ENCODE peak calls at places on chromosomes 1 and 21, in nine cellular contexts. S is breast epithelium, I is suprapubic skin, Q is stomach, F is sigmoid colon, R is K562, A is transverse colon, G is H1, D is prostate gland. T is an unnamed sample.

GRCh38 chr21:36691539-36692124 is 7.3 kb upstream of the SIM2 start:
- DNase-seq in F (no peak), D (no peak), R (no peak), Q (no peak), G (no peak), S (no peak), I (no peak), A (no peak), T (no peak)

GRCh38 chr1:27772071-27772470 is 948 bp upstream of the STX12 start:
- DNase-seq in Q (no peak), S (no peak), G (no peak), R (no peak), D (no peak), I (no peak), A (no peak), F (no peak), T (no peak)

GRCh38 chr1:41305576-41306365 is 55.5 kb upstream of the FOXO6 start:
- DNase-seq in I (no peak), D (no peak), R (no peak), G (peak; percentile 44), A (no peak), Q (peak; percentile 10), F (no peak), S (no peak), T (no peak)

GRCh38 chr1:57860931-57861600 is 437.2 kb upstream of the DAB1 start:
- DNase-seq in G (no peak), R (no peak), A (peak; percentile 28), F (no peak), Q (no peak), I (no peak), D (no peak), S (no peak), T (no peak)

GRCh38 chr21:46049890-46050650 is 47.8 kb upstream of the COL6A2 start:
- DNase-seq in G (peak; percentile 36), F (peak; percentile 77), S (no peak), I (peak; percentile 66), R (no peak), Q (no peak), A (no peak), D (no peak), T (no peak)

GRCh38 chr1:186404454-186405051 is 28.9 kb downstream of the ODR4 start:
- DNase-seq in F (no peak), I (no peak), D (no peak), Q (no peak), G (no peak), A (no peak), R (peak; percentile 44), S (no peak), T (no peak)

GRCh38 chr1:235741294-235741693 is 91.7 kb upstream of the GNG4 start:
- DNase-seq in R (no peak), D (no peak), S (no peak), Q (no peak), A (no peak), F (no peak), G (no peak), I (no peak), T (no peak)

GRCh38 chr1:39900662-39901485 is 843 bp downstream of the MYCL start:
- DNase-seq in G (peak; percentile 67), R (peak; percentile 52), Q (peak; percentile 43), A (peak; percentile 30), S (no peak), I (no peak), F (no peak), D (peak; percentile 32), T (no peak)

GRCh38 chr1:53048960-53049573 is 12.9 kb upstream of the PODN start:
- DNase-seq in S (no peak), D (no peak), F (no peak), Q (no peak), G (no peak), A (no peak), I (no peak), R (no peak), T (no peak)

GRCh38 chr21:35664683-35665082 is 395.6 kb downstream of the SETD4 start:
- DNase-seq in G (no peak), A (no peak), D (no peak), S (peak; percentile 43), I (no peak), Q (no peak), R (no peak), F (no peak), T (no peak)

GRCh38 chr1:50704126-50704525 is 255.9 kb downstream of the FAF1 start:
- DNase-seq in S (no peak), G (no peak), A (no peak), R (peak; percentile 70), I (no peak), Q (no peak), F (no peak), D (peak; percentile 9), T (no peak)

GRCh38 chr1:243939167-243939848 is 89.3 kb upstream of the AKT3 start:
- DNase-seq in R (peak; percentile 55), S (no peak), F (no peak), D (no peak), I (no peak), Q (no peak), A (no peak), G (peak; percentile 33), T (no peak)

GRCh38 chr21:37225440-37225839 is 41.7 kb downstream of the VPS26C start:
- DNase-seq in D (no peak), G (peak; percentile 16), F (no peak), R (no peak), Q (no peak), I (no peak), S (no peak), A (no peak), T (no peak)

GRCh38 chr1:181033799-181034391 is at the start of gene MR1:
- DNase-seq in Q (no peak), D (peak; percentile 58), S (no peak), F (no peak), G (no peak), A (no peak), R (peak; percentile 87), I (no peak), T (no peak)
- TF ChIP-seq POLR2AphosphoS5 in Q (peak; percentile 79), D (peak; percentile 90), S (no peak), F (peak; percentile 82), G (no peak), A (peak; percentile 82), R (peak; percentile 66), I (no peak), T (no peak)

DNA sequence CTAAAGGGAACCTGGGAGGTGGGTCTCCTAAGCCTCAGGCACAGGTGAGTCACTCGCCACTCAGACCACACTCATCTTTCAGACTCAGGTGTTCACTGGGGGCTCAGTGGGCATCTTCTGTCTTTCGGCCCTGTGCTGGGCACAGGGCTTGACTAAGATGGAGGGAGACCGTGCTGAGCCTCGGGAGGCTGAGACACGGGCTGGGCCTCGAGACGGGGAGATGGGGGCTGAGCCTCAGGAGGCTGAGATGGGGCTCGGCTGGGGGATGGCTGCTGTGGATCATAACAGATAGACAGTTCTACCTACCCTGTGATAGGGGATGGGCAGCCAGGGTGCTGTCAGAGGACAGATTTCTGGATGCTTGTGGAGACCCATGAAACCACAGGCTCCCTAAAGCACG is 15.5 kb upstream of the IFNLR1 start:
- DNase-seq in I (no peak), S (no peak), G (no peak), R (no peak), A (no peak), Q (no peak), D (no peak), F (no peak), T (no peak)
- H3K27ac ChIP-seq in I (peak overlapping the region; percentile 67), S (peak overlapping the region; percentile 74), G (no peak overlapping the region), R (no peak overlapping the region), A (peak overlapping the region; percentile 58), Q (no peak overlapping the region), D (peak overlapping the region; percentile 84), F (no peak overlapping the region), T (no peak overlapping the region)

GRCh38 chr1:156121441-156121840 is 6.9 kb downstream of the LMNA start:
- DNase-seq in A (no peak), G (no peak), S (no peak), F (no peak), I (no peak), R (no peak), Q (no peak), D (no peak), T (no peak)

GRCh38 chr1:156118175-156118868 is 3.8 kb downstream of the LMNA start:
- DNase-seq in G (no peak), Q (peak; percentile 87), A (peak; percentile 88), D (peak; percentile 86), I (no peak), F (peak; percentile 90), R (no peak), S (no peak), T (no peak)

GRCh38 chr1:156119503-156120209 is 5.1 kb downstream of the LMNA start:
- DNase-seq in I (no peak), Q (no peak), S (no peak), R (peak; percentile 71), G (no peak), A (peak; percentile 69), D (no peak), F (peak; percentile 86), T (no peak)

GRCh38 chr1:156122086-156122485 is 7.6 kb downstream of the LMNA start:
- DNase-seq in R (no peak), G (no peak), Q (no peak), D (no peak), I (no peak), A (no peak), S (no peak), F (no peak), T (no peak)

DNA sequence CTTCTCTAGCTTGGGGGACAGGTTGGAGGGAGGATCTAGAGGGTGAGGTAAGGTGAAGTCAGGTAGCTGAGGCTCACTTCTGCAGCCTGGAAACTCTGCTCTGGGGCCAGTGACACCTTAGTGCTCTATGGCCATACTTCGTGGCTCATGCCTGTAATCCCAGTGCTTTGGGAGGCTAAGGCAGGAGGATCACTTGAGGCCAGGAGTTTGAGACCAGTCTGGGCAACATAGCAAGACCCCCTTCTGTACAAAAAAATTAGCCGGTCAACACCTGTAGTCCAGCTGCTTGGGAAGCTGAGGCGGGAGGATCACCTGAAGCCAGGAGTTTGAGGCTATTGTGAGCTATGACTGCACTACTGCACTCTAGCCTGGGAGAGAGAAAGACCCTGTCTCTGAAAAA is 5.8 kb downstream of the LMNA start:
- DNase-seq in A (no peak), Q (no peak), G (no peak), S (no peak), D (no peak), R (no peak), I (no peak), F (no peak), T (no peak)
- TF ChIP-seq POLR2A in A (no peak), Q (no peak), G (no peak), S (no peak), D (no peak), R (no peak), I (no peak), F (no peak), T (no peak)

GRCh38 chr1:154497026-154497806 is 4.8 kb upstream of the TDRD10 start:
- DNase-seq in A (no peak), S (no peak), F (no peak), I (no peak), R (peak; percentile 71), D (no peak), G (no peak), Q (peak; percentile 43), T (peak; percentile 83)
- TF ChIP-seq POLR2AphosphoS5 in A (peak; percentile 16), S (no peak), F (peak; percentile 39), I (no peak), R (peak; percentile 70), D (peak; percentile 6), G (no peak), Q (no peak), T (no peak)

GRCh38 chr1:156496211-156496761 is 4.3 kb downstream of the MEF2D start:
- DNase-seq in D (no peak), G (no peak), S (no peak), F (no peak), R (no peak), Q (no peak), A (peak; percentile 79), I (no peak), T (peak; percentile 63)
- H3K27ac ChIP-seq in D (peak overlapping the region; percentile 100), G (no peak overlapping the region), S (peak overlapping the region; percentile 100), F (peak overlapping the region; percentile 100), R (no peak overlapping the region), Q (peak overlapping the region; percentile 55), A (peak overlapping the region; percentile 100), I (no peak overlapping the region), T (peak overlapping the region; percentile 100)